ENCODE peak calls at places on chromosomes 7 and 10, in seven cellular contexts. N, F, I, L, K, Q and Y are unnamed samples.

GRCh38 chr10:1627945-1628344 is 109.4 kb downstream of the ADARB2 start:
- DNase-seq in N (no peak), F (no peak), I (no peak), L (no peak), K (no peak), Q (no peak), Y (no peak)

GRCh38 chr7:5546626-5547025 is 123.0 kb upstream of the TNRC18 start:
- DNase-seq in N (peak; percentile 76), F (no peak), I (no peak), L (no peak), K (no peak), Q (no peak), Y (no peak)

GRCh38 chr10:14586901-14587300 is 187.8 kb downstream of the FAM107B start:
- DNase-seq in N (no peak), F (peak; percentile 59), I (no peak), L (no peak), K (no peak), Q (no peak), Y (no peak)

GRCh38 chr7:3551536-3551935 is 250.5 kb downstream of the SDK1 start:
- DNase-seq in N (no peak), F (no peak), I (no peak), L (no peak), K (no peak), Q (no peak), Y (no peak)

GRCh38 chr7:68107968-68108367 is 1111.3 kb downstream of the TYW1 start:
- DNase-seq in N (no peak), F (no peak), I (no peak), L (no peak), K (no peak), Q (no peak), Y (no peak)

GRCh38 chr10:102280397-102281015 is 35.2 kb downstream of the GBF1 start:
- DNase-seq in N (peak; percentile 61), F (no peak), I (no peak), L (no peak), K (no peak), Q (no peak), Y (no peak)

GRCh38 chr10:92240289-92241157 is 50.4 kb downstream of the CPEB3 start:
- DNase-seq in N (peak; percentile 90), F (peak; percentile 51), I (no peak), L (peak; percentile 41), K (peak; percentile 64), Q (no peak), Y (peak; percentile 59)

GRCh38 chr10:26527018-26527417 is 88.9 kb downstream of the APBB1IP start:
- DNase-seq in N (no peak), F (no peak), I (no peak), L (no peak), K (no peak), Q (no peak), Y (no peak)

GRCh38 chr7:93817004-93817403 is 73.5 kb downstream of the TFPI2 start:
- DNase-seq in N (no peak), F (no peak), I (no peak), L (no peak), K (no peak), Q (no peak), Y (no peak)

GRCh38 chr7:70376561-70377031 is 755.3 kb upstream of the GALNT17 start:
- DNase-seq in N (no peak), F (no peak), I (no peak), L (peak; percentile 73), K (no peak), Q (no peak), Y (no peak)

GRCh38 chr10:132487241-132488135 is 50.1 kb upstream of the INPP5A start:
- DNase-seq in N (no peak), F (no peak), I (no peak), L (no peak), K (no peak), Q (no peak), Y (no peak)

GRCh38 chr7:2811476-2812118 is 32.5 kb downstream of the GNA12 start:
- DNase-seq in N (no peak), F (no peak), I (no peak), L (no peak), K (no peak), Q (no peak), Y (no peak)

GRCh38 chr10:129865413-129865812 is 98.7 kb downstream of the EBF3 start:
- DNase-seq in N (no peak), F (no peak), I (no peak), L (no peak), K (no peak), Q (no peak), Y (no peak)

GRCh38 chr7:140223515-140224221 is 46.9 kb upstream of the KDM7A start:
- DNase-seq in N (no peak), F (no peak), I (no peak), L (no peak), K (no peak), Q (no peak), Y (no peak)

GRCh38 chr7:42359946-42360345 is 122.9 kb upstream of the GLI3 start:
- DNase-seq in N (no peak), F (no peak), I (no peak), L (no peak), K (no peak), Q (no peak), Y (no peak)

GRCh38 chr7:7641129-7641663 is 644 bp downstream of the UMAD1 start:
- DNase-seq in N (no peak), F (no peak), I (no peak), L (no peak), K (no peak), Q (no peak), Y (no peak)

GRCh38 chr10:44280615-44281014 is 104.3 kb downstream of the CXCL12 start:
- DNase-seq in N (no peak), F (no peak), I (no peak), L (no peak), K (no peak), Q (no peak), Y (no peak)

GRCh38 chr7:20217193-20217948 is at the start of gene MACC1:
- DNase-seq in N (no peak), F (peak; percentile 96), I (no peak), L (no peak), K (no peak), Q (no peak), Y (no peak)